ENCODE peak calls at places on chromosome 4, in six cellular contexts. Q is NCI-H345, U is testis, A is NCI-H748 treated with DMSO at 0.1 percent for 48 hours, I is amygdala, R is NCI-H1092. N is an unnamed sample.

GRCh38 chr4:138666366-138666765 is 349.2 kb upstream of the NOCT start:
- DNase-seq in Q (no peak), U (no peak), A (no peak), I (no peak), R (no peak), N (no peak)

GRCh38 chr4:73777612-73778011 is 37.2 kb downstream of the CXCL8 start:
- DNase-seq in Q (no peak), U (no peak), A (no peak), I (no peak), R (no peak), N (no peak)

GRCh38 chr4:94406668-94407437 is 44.9 kb upstream of the PDLIM5 start:
- DNase-seq in Q (peak; percentile 54), U (peak; percentile 93), A (peak; percentile 47), I (no peak), R (peak; percentile 33), N (peak; percentile 48)

GRCh38 chr4:83022724-83023427 is 12.1 kb upstream of the COPS4 start:
- DNase-seq in Q (no peak), U (no peak), A (no peak), I (no peak), R (no peak), N (no peak)

GRCh38 chr4:114037981-114038380 is 58.5 kb upstream of the ARSJ start:
- DNase-seq in Q (no peak), U (no peak), A (no peak), I (no peak), R (no peak), N (no peak)

GRCh38 chr4:109432203-109432602 is 1.4 kb upstream of the SEC24B start:
- DNase-seq in Q (no peak), U (no peak), A (no peak), I (no peak), R (no peak), N (no peak)

GRCh38 chr4:1398686-1399507 is 7.3 kb downstream of the NKX1-1 start:
- DNase-seq in Q (no peak), U (no peak), A (no peak), I (no peak), R (no peak), N (no peak)

GRCh38 chr4:157447195-157447594 is 226.7 kb downstream of the GRIA2 start:
- DNase-seq in Q (no peak), U (no peak), A (no peak), I (no peak), R (no peak), N (no peak)

GRCh38 chr4:73985528-73985852 is 2.5 kb downstream of the PPBP start:
- DNase-seq in Q (no peak), U (no peak), A (no peak), I (no peak), R (no peak), N (no peak)